ENCODE peak calls at places on chromosome X, in five cellular contexts. C, E, V, L and A are unnamed samples.

GRCh38 chrX:69231903-69232302 is 66.7 kb upstream of the PJA1 start:
- DNase-seq in C (no peak), E (no peak), V (no peak), L (no peak), A (no peak)

GRCh38 chrX:36909584-36909983 is 98.6 kb upstream of the FAM47C start:
- DNase-seq in C (peak), E (no peak), V (no peak), L (no peak), A (no peak)

GRCh38 chrX:9943420-9943819 is 23.7 kb upstream of the CLDN34 start:
- DNase-seq in C (no peak), E (no peak), V (no peak), L (no peak), A (no peak)

GRCh38 chrX:130086414-130087207 is 23.7 kb downstream of the ELF4 start:
- DNase-seq in C (no peak), E (peak), V (no peak), L (no peak), A (no peak)

GRCh38 chrX:107123750-107124149 is 5.1 kb upstream of the RBM41 start:
- DNase-seq in C (no peak), E (no peak), V (no peak), L (no peak), A (no peak)

GRCh38 chrX:53685711-53686110 is 808 bp downstream of the HUWE1 start:
- DNase-seq in C (no peak), E (no peak), V (no peak), L (no peak), A (no peak)

GRCh38 chrX:13022926-13023325 is 21.5 kb downstream of the FAM9C start:
- DNase-seq in C (no peak), E (no peak), V (no peak), L (no peak), A (no peak)

GRCh38 chrX:151397741-151398070 is 700 bp downstream of the VMA21 start:
- DNase-seq in C (no peak), E (no peak), V (no peak), L (peak), A (no peak)